ENCODE peak calls at places on chromosomes 7 and 10, in four cellular contexts. One of them, this sample, is unnamed. For H3K4me1, the result is how much of the 10 kb centered on the place peaks cover.

GRCh38 chr10:76287856-76288255 is 856.4 kb downstream of the LRMDA start:
- DNase-seq in IMR-90: peak
- DNase-seq in mesenchymal stem cell: peak
- DNase-seq in neuronal stem cell: no peak
- DNase-seq in this sample: no peak

GRCh38 chr10:47127188-47127587 is 172.8 kb upstream of the GDF10 start:
- DNase-seq in neuronal stem cell: no peak
- DNase-seq in IMR-90: no peak
- DNase-seq in mesenchymal stem cell: no peak
- DNase-seq in this sample: no peak

GRCh38 chr10:6721480-6721879 is 141.4 kb upstream of the PRKCQ start:
- DNase-seq in neuronal stem cell: no peak
- DNase-seq in IMR-90: peak
- DNase-seq in mesenchymal stem cell: peak
- DNase-seq in this sample: no peak

GRCh38 chr10:29656451-29656992 is 21.8 kb upstream of the SVIL start:
- DNase-seq in IMR-90: no peak
- DNase-seq in neuronal stem cell: no peak
- DNase-seq in mesenchymal stem cell: no peak
- DNase-seq in this sample: no peak

GRCh38 chr7:92904292-92905131 is 68.1 kb upstream of the CDK6 start:
- DNase-seq in mesenchymal stem cell: peak
- DNase-seq in IMR-90: peak
- DNase-seq in neuronal stem cell: no peak
- DNase-seq in this sample: no peak

GRCh38 chr7:98066934-98067507 is 39.6 kb upstream of the LMTK2 start:
- DNase-seq in IMR-90: no peak
- DNase-seq in mesenchymal stem cell: no peak
- DNase-seq in neuronal stem cell: no peak
- DNase-seq in this sample: no peak

GRCh38 chr10:122557516-122557915 is 3.0 kb upstream of the DMBT1 start:
- DNase-seq in mesenchymal stem cell: no peak
- DNase-seq in IMR-90: no peak
- DNase-seq in neuronal stem cell: no peak
- DNase-seq in this sample: peak

GRCh38 chr7:111708072-111708471 is 145.8 kb upstream of the IMMP2L start:
- DNase-seq in mesenchymal stem cell: no peak
- DNase-seq in IMR-90: peak
- DNase-seq in neuronal stem cell: no peak
- DNase-seq in this sample: no peak

GRCh38 chr7:156722427-156722826 is 81.9 kb downstream of the RNF32 start:
- DNase-seq in IMR-90: peak
- DNase-seq in neuronal stem cell: no peak
- DNase-seq in mesenchymal stem cell: peak
- DNase-seq in this sample: no peak

GRCh38 chr7:46411236-46411635 is 490.2 kb upstream of the IGFBP3 start:
- DNase-seq in mesenchymal stem cell: no peak
- DNase-seq in IMR-90: no peak
- DNase-seq in neuronal stem cell: no peak
- DNase-seq in this sample: no peak

GRCh38 chr10:124318076-124318475 is 100.6 kb downstream of the OAT start:
- DNase-seq in neuronal stem cell: no peak
- DNase-seq in IMR-90: no peak
- DNase-seq in mesenchymal stem cell: no peak
- DNase-seq in this sample: no peak

GRCh38 chr7:123633553-123633952 is 22.1 kb upstream of the LMOD2 start:
- DNase-seq in IMR-90: peak
- DNase-seq in neuronal stem cell: no peak
- DNase-seq in mesenchymal stem cell: peak
- DNase-seq in this sample: no peak

GRCh38 chr10:29784175-29784773 is 149.5 kb upstream of the SVIL start:
- DNase-seq in mesenchymal stem cell: peak
- DNase-seq in neuronal stem cell: no peak
- DNase-seq in IMR-90: peak
- DNase-seq in this sample: peak

GRCh38 chr7:149721084-149721601 is 52.2 kb downstream of the ZNF467 start:
- DNase-seq in mesenchymal stem cell: no peak
- DNase-seq in neuronal stem cell: no peak
- DNase-seq in IMR-90: no peak
- DNase-seq in this sample: peak

GRCh38 chr10:43057231-43057711 is 19.6 kb upstream of the RET start:
- DNase-seq in neuronal stem cell: no peak
- DNase-seq in IMR-90: no peak
- DNase-seq in mesenchymal stem cell: no peak
- DNase-seq in this sample: no peak

GRCh38 chr10:7302393-7303054 is 108.3 kb downstream of the SFMBT2 start:
- DNase-seq in mesenchymal stem cell: peak
- DNase-seq in IMR-90: peak
- DNase-seq in neuronal stem cell: peak
- DNase-seq in this sample: no peak

GRCh38 chr7:30321089-30321991 is 36.9 kb downstream of the ZNRF2 start:
- DNase-seq in mesenchymal stem cell: no peak
- DNase-seq in neuronal stem cell: no peak
- DNase-seq in IMR-90: no peak
- DNase-seq in this sample: no peak

GRCh38 chr10:26242752-26243151 is 26.2 kb downstream of the GAD2 start:
- DNase-seq in neuronal stem cell: peak
- DNase-seq in mesenchymal stem cell: no peak
- DNase-seq in IMR-90: no peak
- DNase-seq in this sample: no peak

GRCh38 chr7:116683786-116684185 is 11.8 kb downstream of the MET start:
- DNase-seq in neuronal stem cell: no peak
- DNase-seq in IMR-90: no peak
- DNase-seq in mesenchymal stem cell: no peak
- DNase-seq in this sample: no peak
- H3K4me1 ChIP-seq in neuronal stem cell: under half
- H3K4me1 ChIP-seq in IMR-90: under half
- H3K4me1 ChIP-seq in mesenchymal stem cell: under half
- H3K4me1 ChIP-seq in this sample: under half

GRCh38 chr10:132446195-132446581 is 49.2 kb downstream of the PWWP2B start:
- DNase-seq in IMR-90: no peak
- DNase-seq in neuronal stem cell: no peak
- DNase-seq in mesenchymal stem cell: no peak
- DNase-seq in this sample: no peak
- H2AK5ac ChIP-seq in IMR-90: no peak
- H2AK5ac ChIP-seq in neuronal stem cell: peak
- H2AK5ac ChIP-seq in mesenchymal stem cell: peak
- H2AK5ac ChIP-seq in this sample: no peak

GRCh38 chr7:99476107-99476506 is 3.4 kb downstream of the ZNF789 start:
- DNase-seq in mesenchymal stem cell: no peak
- DNase-seq in IMR-90: no peak
- DNase-seq in neuronal stem cell: no peak
- DNase-seq in this sample: no peak

GRCh38 chr7:99472561-99473314 is at the start of gene ZNF789:
- DNase-seq in IMR-90: peak
- DNase-seq in mesenchymal stem cell: peak
- DNase-seq in neuronal stem cell: peak
- DNase-seq in this sample: peak

GRCh38 chr7:99469381-99470065 is 3.2 kb upstream of the ZNF789 start:
- DNase-seq in neuronal stem cell: no peak
- DNase-seq in mesenchymal stem cell: no peak
- DNase-seq in IMR-90: no peak
- DNase-seq in this sample: no peak

GRCh38 chr7:99468336-99468918 is 2.5 kb upstream of the ATP5MF start:
- DNase-seq in neuronal stem cell: no peak
- DNase-seq in IMR-90: no peak
- DNase-seq in mesenchymal stem cell: no peak
- DNase-seq in this sample: no peak

GRCh38 chr7:99473315-99473596 is 566 bp downstream of the ZNF789 start:
- DNase-seq in neuronal stem cell: peak
- DNase-seq in mesenchymal stem cell: peak
- DNase-seq in IMR-90: peak
- DNase-seq in this sample: no peak
- H3K4ac ChIP-seq in neuronal stem cell: no peak
- H3K4ac ChIP-seq in mesenchymal stem cell: peak
- H3K4ac ChIP-seq in IMR-90: peak
- H3K4ac ChIP-seq in this sample: no peak

GRCh38 chr10:96834121-96834520 is 2.0 kb downstream of the LCOR start:
- DNase-seq in mesenchymal stem cell: no peak
- DNase-seq in neuronal stem cell: no peak
- DNase-seq in IMR-90: peak
- DNase-seq in this sample: no peak

GRCh38 chr10:96838529-96838928 is 6.4 kb downstream of the LCOR start:
- DNase-seq in neuronal stem cell: no peak
- DNase-seq in mesenchymal stem cell: no peak
- DNase-seq in IMR-90: no peak
- DNase-seq in this sample: no peak

GRCh38 chr10:96833220-96834001 is 1.3 kb downstream of the LCOR start:
- DNase-seq in mesenchymal stem cell: peak
- DNase-seq in neuronal stem cell: peak
- DNase-seq in IMR-90: peak
- DNase-seq in this sample: peak

GRCh38 chr10:96832721-96833219 is 672 bp downstream of the LCOR start:
- DNase-seq in IMR-90: peak
- DNase-seq in neuronal stem cell: peak
- DNase-seq in mesenchymal stem cell: peak
- DNase-seq in this sample: peak

GRCh38 chr10:96835826-96836365 is 3.8 kb downstream of the LCOR start:
- DNase-seq in neuronal stem cell: no peak
- DNase-seq in IMR-90: peak
- DNase-seq in mesenchymal stem cell: peak
- DNase-seq in this sample: no peak
- H3K4me1 ChIP-seq in neuronal stem cell: under half
- H3K4me1 ChIP-seq in IMR-90: under half
- H3K4me1 ChIP-seq in mesenchymal stem cell: under half
- H3K4me1 ChIP-seq in this sample: under half

DNA sequence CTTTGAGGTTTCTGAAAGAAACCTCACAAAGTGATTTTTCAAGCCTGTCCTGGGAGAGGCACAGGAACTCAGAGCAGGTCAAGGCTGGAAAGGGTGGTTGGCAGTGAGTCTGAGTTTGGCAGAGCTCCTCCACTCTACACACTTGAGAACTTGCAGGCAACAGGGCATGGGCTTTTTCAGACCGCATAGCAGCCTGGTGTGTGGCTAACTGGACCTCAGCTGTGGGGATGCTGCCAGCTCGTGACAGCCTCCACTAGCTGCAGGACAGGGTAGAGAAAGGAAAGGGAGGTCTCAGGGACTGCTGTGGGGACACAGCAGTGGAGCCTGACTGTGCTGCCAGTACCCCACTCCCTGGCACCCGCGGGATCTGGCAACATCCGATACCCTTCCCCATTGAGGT is 2.6 kb downstream of the CDHR1 start:
- DNase-seq in neuronal stem cell: no peak
- DNase-seq in mesenchymal stem cell: no peak
- DNase-seq in IMR-90: no peak
- DNase-seq in this sample: no peak
- H2AK5ac ChIP-seq in neuronal stem cell: no peak
- H2AK5ac ChIP-seq in mesenchymal stem cell: no peak
- H2AK5ac ChIP-seq in IMR-90: no peak
- H2AK5ac ChIP-seq in this sample: no peak

DNA sequence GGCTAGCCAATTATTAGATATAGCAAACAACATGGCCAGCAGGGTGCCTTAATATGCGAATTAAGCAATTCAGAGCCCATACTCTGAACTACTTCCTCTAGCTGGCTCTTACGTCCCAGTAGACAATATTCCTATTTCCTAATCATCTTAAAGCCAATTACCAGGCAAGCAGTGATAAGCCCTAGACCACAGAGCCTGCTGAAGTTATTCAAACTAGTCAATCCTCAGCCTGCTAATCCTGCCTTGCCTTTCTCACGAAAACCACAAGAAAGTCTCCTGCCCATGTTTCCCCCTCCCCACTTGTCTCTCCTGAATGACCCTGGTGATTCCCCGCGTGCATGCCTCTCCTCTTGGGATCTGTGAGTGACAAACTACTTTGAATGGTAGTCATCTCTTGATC is 86.8 kb upstream of the CACNA2D1 start:
- DNase-seq in IMR-90: no peak
- DNase-seq in neuronal stem cell: no peak
- DNase-seq in mesenchymal stem cell: peak
- DNase-seq in this sample: no peak
- H3K4ac ChIP-seq in IMR-90: no peak
- H3K4ac ChIP-seq in neuronal stem cell: no peak
- H3K4ac ChIP-seq in mesenchymal stem cell: no peak
- H3K4ac ChIP-seq in this sample: no peak